ENCODE peak calls at places on chromosome 9, in nine cellular contexts. K, X, B, E, Z, S, Q, H and P are unnamed samples.

GRCh38 chr9:21681641-21682040 is 120.8 kb upstream of the MTAP start:
- DNase-seq in K (peak), X (peak), B (no peak), E (no peak), Z (no peak), S (peak), Q (no peak), H (no peak), P (no peak)

GRCh38 chr9:118595719-118596305 is 773.4 kb downstream of the BRINP1 start:
- DNase-seq in K (no peak), X (peak), B (no peak), E (peak), Z (no peak), S (peak), Q (no peak), H (no peak), P (peak)

GRCh38 chr9:13688990-13689600 is 409.6 kb upstream of the MPDZ start:
- DNase-seq in K (no peak), X (peak), B (no peak), E (peak), Z (no peak), S (peak), Q (no peak), H (no peak), P (no peak)

GRCh38 chr9:105967798-105968197 is 273.5 kb downstream of the TMEM38B start:
- DNase-seq in K (no peak), X (no peak), B (no peak), E (peak), Z (no peak), S (no peak), Q (no peak), H (no peak), P (no peak)

GRCh38 chr9:134568116-134568515 is 73.5 kb upstream of the COL5A1 start:
- DNase-seq in K (no peak), X (no peak), B (no peak), E (no peak), Z (peak), S (no peak), Q (peak), H (peak), P (no peak)

GRCh38 chr9:134892820-134893420 is 12.3 kb downstream of the FCN2 start:
- DNase-seq in K (no peak), X (no peak), B (no peak), E (no peak), Z (no peak), S (no peak), Q (peak), H (peak), P (no peak)

GRCh38 chr9:98712987-98713386 is 4.3 kb upstream of the GABBR2 start:
- DNase-seq in K (no peak), X (no peak), B (no peak), E (no peak), Z (no peak), S (no peak), Q (no peak), H (no peak), P (no peak)

GRCh38 chr9:110189001-110189400 is 19.0 kb downstream of the C9orf152 start:
- DNase-seq in K (no peak), X (peak), B (no peak), E (no peak), Z (peak), S (no peak), Q (peak), H (peak), P (no peak)

GRCh38 chr9:98146101-98146991 is 27.3 kb upstream of the TRIM14 start:
- DNase-seq in K (peak), X (peak), B (no peak), E (no peak), Z (peak), S (peak), Q (peak), H (peak), P (peak)

GRCh38 chr9:27672730-27673129 is 99.4 kb upstream of the C9orf72 start:
- DNase-seq in K (no peak), X (no peak), B (no peak), E (no peak), Z (no peak), S (no peak), Q (no peak), H (no peak), P (no peak)

GRCh38 chr9:114216081-114216480 is 60.7 kb downstream of the COL27A1 start:
- DNase-seq in K (no peak), X (no peak), B (no peak), E (no peak), Z (peak), S (peak), Q (peak), H (no peak), P (no peak)

GRCh38 chr9:20242767-20243166 is 379.5 kb downstream of the MLLT3 start:
- DNase-seq in K (no peak), X (no peak), B (peak), E (no peak), Z (no peak), S (no peak), Q (no peak), H (no peak), P (no peak)

GRCh38 chr9:104747565-104748358 is at the start of gene NIPSNAP3A:
- DNase-seq in K (no peak), X (peak), B (peak), E (peak), Z (peak), S (peak), Q (peak), H (peak), P (peak)

GRCh38 chr9:133429641-133430161 is 7.5 kb downstream of the ADAMTS13 start:
- DNase-seq in K (no peak), X (peak), B (no peak), E (no peak), Z (peak), S (no peak), Q (peak), H (no peak), P (no peak)

GRCh38 chr9:12822111-12822510 is 47.3 kb downstream of the LURAP1L start:
- DNase-seq in K (no peak), X (no peak), B (no peak), E (no peak), Z (no peak), S (no peak), Q (no peak), H (no peak), P (no peak)

GRCh38 chr9:123927625-123928308 is 2.2 kb downstream of the DENND1A start:
- DNase-seq in K (peak), X (no peak), B (no peak), E (no peak), Z (no peak), S (peak), Q (no peak), H (no peak), P (no peak)